ENCODE peak calls at places on chromosomes 7 and 10, in eight cellular contexts. F is left ventricle myocardium inferior; V is astrocyte of the spinal cord; R is cardiac muscle cell; E is HepG2; O is WERI-Rb-1; T is cardiac fibroblast; Q is CD8-positive, alpha-beta T cell. B is an unnamed sample.

GRCh38 chr7:101635484-101635883 is 6.4 kb upstream of the MYL10 start:
- DNase-seq in T (no peak), R (no peak), Q (no peak), O (peak), F (no peak), E (no peak), V (no peak), B (no peak)

GRCh38 chr10:121594623-121595320 is 3.5 kb downstream of the FGFR2 start:
- DNase-seq in T (no peak), V (no peak), E (no peak), Q (no peak), R (no peak), F (no peak), O (no peak), B (no peak)

GRCh38 chr10:119781498-119781897 is 55.6 kb downstream of the INPP5F start:
- DNase-seq in F (no peak), E (no peak), R (no peak), T (no peak), O (no peak), Q (no peak), V (no peak), B (no peak)

GRCh38 chr10:97564776-97565175 is 7.8 kb upstream of the ANKRD2 start:
- DNase-seq in E (no peak), O (no peak), V (no peak), F (no peak), Q (no peak), T (no peak), R (no peak), B (peak)

GRCh38 chr10:31836569-31837406 is 91.8 kb downstream of the ARHGAP12 start:
- DNase-seq in E (peak), O (peak), R (peak), F (no peak), T (peak), V (peak), Q (no peak), B (peak)

GRCh38 chr10:116138897-116139296 is 134.1 kb downstream of the GFRA1 start:
- DNase-seq in R (no peak), O (no peak), F (no peak), T (no peak), Q (no peak), E (no peak), V (no peak), B (no peak)

GRCh38 chr7:112381311-112382091 is 68.8 kb upstream of the IFRD1 start:
- DNase-seq in R (no peak), V (no peak), E (no peak), Q (no peak), F (no peak), T (no peak), O (no peak), B (no peak)

GRCh38 chr7:31642681-31643115 is 44.3 kb upstream of the PPP1R17 start:
- DNase-seq in R (no peak), V (peak), Q (no peak), T (no peak), F (no peak), E (no peak), O (no peak), B (no peak)

GRCh38 chr10:13839430-13839986 is 252.7 kb downstream of the PRPF18 start:
- DNase-seq in O (no peak), E (no peak), F (peak), Q (no peak), R (no peak), V (peak), T (peak), B (peak)

GRCh38 chr7:30331338-30331737 is 46.9 kb downstream of the ZNRF2 start:
- DNase-seq in V (no peak), T (peak), E (no peak), F (no peak), Q (no peak), R (no peak), O (no peak), B (peak)

GRCh38 chr10:89426230-89426868 is 12.0 kb downstream of the IFIT5 start:
- DNase-seq in Q (no peak), T (peak), E (peak), V (peak), R (peak), O (no peak), F (no peak), B (peak)

GRCh38 chr7:38309555-38309954 is 36.1 kb upstream of the TARP start:
- DNase-seq in E (no peak), V (no peak), T (no peak), Q (no peak), R (no peak), F (no peak), O (no peak), B (no peak)

GRCh38 chr10:49311562-49312236 is 12.7 kb downstream of the C10orf71 start:
- DNase-seq in V (no peak), E (no peak), R (no peak), Q (no peak), T (no peak), O (no peak), F (no peak), B (no peak)

GRCh38 chr7:74051629-74052410 is 23.8 kb downstream of the ELN start:
- DNase-seq in V (no peak), R (peak), E (peak), Q (no peak), T (peak), O (peak), F (no peak), B (no peak)

GRCh38 chr10:126060232-126060935 is 164.0 kb downstream of the FANK1 start:
- DNase-seq in O (no peak), E (no peak), V (peak), Q (no peak), F (peak), R (no peak), T (peak), B (peak)

GRCh38 chr7:4013793-4014192 is 668.3 kb upstream of the FOXK1 start:
- DNase-seq in Q (no peak), O (no peak), V (no peak), T (no peak), R (no peak), F (no peak), E (no peak), B (no peak)

GRCh38 chr7:66140924-66141323 is 26.3 kb downstream of the CRCP start:
- DNase-seq in T (peak), F (peak), R (peak), O (peak), Q (no peak), V (peak), E (no peak), B (peak)

GRCh38 chr10:106401161-106401560 is 763.3 kb downstream of the SORCS1 start:
- DNase-seq in T (peak), Q (no peak), V (peak), F (no peak), R (no peak), O (no peak), E (no peak), B (no peak)

GRCh38 chr7:111264111-111264868 is 173.4 kb downstream of the LRRN3 start:
- DNase-seq in O (no peak), R (no peak), F (no peak), Q (no peak), V (no peak), E (no peak), T (no peak), B (no peak)

GRCh38 chr7:28405662-28406061 is 6.7 kb upstream of the CREB5 start:
- DNase-seq in F (peak), V (peak), Q (no peak), T (peak), E (no peak), O (no peak), R (no peak), B (peak)

GRCh38 chr7:135512135-135512887 is 2.4 kb upstream of the CNOT4 start:
- DNase-seq in F (no peak), E (peak), T (peak), R (peak), O (peak), Q (no peak), V (peak), B (peak)

GRCh38 chr7:82697897-82698296 is 254.3 kb upstream of the CACNA2D1 start:
- DNase-seq in V (no peak), E (no peak), R (no peak), O (no peak), Q (no peak), T (peak), F (no peak), B (no peak)

GRCh38 chr10:31274310-31274709 is 44.7 kb upstream of the ZEB1 start:
- DNase-seq in O (no peak), E (no peak), Q (no peak), R (no peak), V (no peak), F (no peak), T (peak), B (no peak)

GRCh38 chr7:99000196-99000903 is 122.0 kb downstream of the TRRAP start:
- DNase-seq in F (no peak), V (no peak), O (no peak), R (no peak), E (no peak), Q (peak), T (no peak), B (no peak)

GRCh38 chr7:76285604-76286374 is 16.7 kb upstream of the HSPB1 start:
- DNase-seq in Q (no peak), T (no peak), O (no peak), V (no peak), F (no peak), E (no peak), R (no peak), B (no peak)

GRCh38 chr7:84013616-84014240 is 180.9 kb downstream of the SEMA3A start:
- DNase-seq in T (no peak), E (no peak), V (no peak), O (no peak), R (no peak), F (no peak), Q (no peak), B (no peak)

GRCh38 chr10:32189400-32190084 is 133.3 kb upstream of the KIF5B start:
- DNase-seq in R (no peak), E (peak), F (no peak), O (no peak), V (peak), T (peak), Q (no peak), B (no peak)

GRCh38 chr10:129609551-129609950 is 142.5 kb downstream of the MGMT start:
- DNase-seq in R (no peak), Q (no peak), E (no peak), T (no peak), V (no peak), F (no peak), O (no peak), B (no peak)

GRCh38 chr10:123782549-123782948 is 109.1 kb downstream of the CPXM2 start:
- DNase-seq in E (no peak), R (no peak), T (no peak), O (no peak), Q (peak), V (no peak), F (no peak), B (no peak)

GRCh38 chr10:113709221-113709838 is 29.6 kb downstream of the CASP7 start:
- DNase-seq in R (no peak), F (no peak), O (no peak), V (peak), T (peak), E (no peak), Q (no peak), B (peak)

GRCh38 chr10:79430506-79430905 is 14.9 kb downstream of the ZCCHC24 start:
- DNase-seq in T (no peak), F (no peak), V (no peak), O (no peak), R (no peak), Q (no peak), E (no peak), B (no peak)

GRCh38 chr10:82969405-82969804 is 1094.4 kb downstream of the NRG3 start:
- DNase-seq in Q (no peak), T (peak), O (no peak), F (no peak), E (no peak), V (peak), R (peak), B (peak)

GRCh38 chr7:93575555-93576397 is 1.3 kb upstream of the CALCR start:
- DNase-seq in F (no peak), V (no peak), O (no peak), R (peak), E (no peak), T (no peak), Q (no peak), B (no peak)
- H3K4me3 ChIP-seq in F (no peak), V (no peak), O (no peak), R (peak), E (no peak), T (no peak), Q (no peak), B (peak)

GRCh38 chr10:8315619-8316021 is 261.1 kb downstream of the GATA3 start:
- DNase-seq in F (no peak), T (no peak), E (no peak), R (no peak), O (no peak), Q (no peak), V (no peak), B (no peak)
- TF ChIP-seq CTCF in F (no peak), T (no peak), E (no peak), R (no peak), O (no peak), Q (no peak), V (no peak), B (no peak)

DNA sequence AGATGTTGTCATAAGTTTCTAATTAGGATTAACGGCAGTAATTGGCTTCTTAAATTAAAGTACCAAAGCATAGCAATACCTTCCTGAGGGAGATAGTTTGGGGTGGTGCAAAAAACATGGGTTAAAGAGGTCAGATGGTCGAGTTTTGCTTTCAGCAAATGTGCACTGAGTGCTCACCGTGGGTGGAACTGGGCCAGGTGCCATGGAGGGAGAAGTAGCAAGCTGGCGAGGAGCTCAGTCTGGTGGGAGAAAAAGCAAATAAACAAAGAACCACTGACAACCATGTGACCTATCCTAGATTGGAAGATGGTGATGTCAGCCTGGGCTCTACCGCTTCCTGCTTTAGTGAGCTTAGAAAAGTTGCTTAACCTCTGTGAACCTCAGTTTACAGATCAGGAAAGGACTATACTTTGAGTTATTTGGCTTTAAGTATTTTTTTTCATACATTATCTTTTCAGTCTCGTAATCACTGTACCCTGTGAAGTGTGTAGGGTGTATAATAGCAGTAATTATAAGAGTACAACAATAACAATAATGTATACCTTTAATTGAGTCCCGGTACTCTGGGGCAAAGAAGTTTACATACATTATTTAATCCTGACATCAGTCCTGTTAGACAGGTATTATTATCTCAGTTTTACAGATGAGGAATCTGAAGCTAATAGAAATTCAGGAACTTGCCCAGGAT is 69.0 kb upstream of the PDCD4 start:
- DNase-seq in E (peak), Q (peak), O (no peak), V (peak), T (peak), F (peak), R (no peak), B (peak)
- H3K4me3 ChIP-seq in E (no peak), Q (no peak), O (no peak), V (no peak), T (no peak), F (no peak), R (no peak), B (no peak)

GRCh38 chr10:72058989-72059842 is 29.1 kb downstream of the SPOCK2 start:
- DNase-seq in O (no peak), Q (no peak), R (no peak), E (no peak), T (peak), V (no peak), F (no peak), B (peak)
- TF ChIP-seq CTCF in O (no peak), Q (no peak), R (no peak), E (no peak), T (no peak), V (no peak), F (no peak), B (no peak)

GRCh38 chr7:43648725-43649406 is 66.0 kb downstream of the STK17A start:
- DNase-seq in O (no peak), F (no peak), R (no peak), E (no peak), V (peak), Q (peak), T (peak), B (peak)
- H3K4me3 ChIP-seq in O (no peak), F (no peak), R (no peak), E (no peak), V (no peak), Q (peak), T (no peak), B (no peak)

GRCh38 chr7:151349507-151349853 is 7.9 kb downstream of the NUB1 start:
- DNase-seq in F (no peak), R (no peak), E (no peak), O (no peak), V (no peak), Q (no peak), T (no peak), B (no peak)

GRCh38 chr7:151352512-151352911 is 10.9 kb downstream of the NUB1 start:
- DNase-seq in V (no peak), Q (no peak), O (no peak), R (no peak), E (no peak), F (no peak), T (no peak), B (no peak)

GRCh38 chr7:151351967-151352366 is 10.4 kb downstream of the NUB1 start:
- DNase-seq in Q (peak), T (no peak), E (no peak), V (no peak), F (no peak), R (no peak), O (no peak), B (no peak)

GRCh38 chr7:151348970-151349369 is 7.4 kb downstream of the NUB1 start:
- DNase-seq in O (no peak), V (no peak), R (no peak), E (no peak), F (no peak), T (no peak), Q (no peak), B (no peak)

DNA sequence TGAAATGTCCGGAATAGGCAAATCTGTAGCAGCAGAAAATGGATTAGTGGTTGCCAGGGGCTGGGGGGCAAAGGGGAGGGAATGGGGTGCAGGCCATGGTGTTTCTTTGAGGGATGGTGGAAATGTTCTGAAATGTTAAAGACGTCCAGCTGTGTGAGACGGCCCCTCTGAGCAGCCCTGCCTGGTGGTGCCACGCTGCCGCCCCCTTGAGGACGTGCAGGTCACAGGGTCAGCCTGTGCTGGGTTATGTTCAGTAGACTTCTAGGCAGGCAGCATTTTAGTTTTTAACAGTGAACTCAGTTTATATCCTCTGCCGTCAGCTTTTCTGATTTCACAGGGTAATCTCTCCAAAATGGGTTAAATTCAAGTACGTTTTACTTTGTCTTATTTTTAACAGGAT is 9.4 kb downstream of the NUB1 start:
- DNase-seq in F (no peak), R (peak), T (no peak), E (no peak), Q (no peak), V (no peak), O (peak), B (no peak)
- TF ChIP-seq CTCF in F (peak), R (no peak), T (peak), E (peak), Q (no peak), V (peak), O (peak), B (peak)

GRCh38 chr10:132714096-132714721 is 71.7 kb downstream of the NKX6-2 start:
- DNase-seq in T (no peak), V (peak), Q (no peak), E (no peak), F (peak), O (no peak), R (no peak), B (no peak)

GRCh38 chr10:132711618-132712051 is 74.3 kb downstream of the NKX6-2 start:
- DNase-seq in F (peak), E (no peak), O (no peak), T (no peak), R (no peak), V (no peak), Q (no peak), B (no peak)

GRCh38 chr10:132712291-132712690 is 73.7 kb downstream of the NKX6-2 start:
- DNase-seq in R (no peak), E (no peak), F (peak), O (no peak), T (no peak), Q (no peak), V (no peak), B (no peak)

GRCh38 chr10:132713421-132714095 is 72.4 kb downstream of the NKX6-2 start:
- DNase-seq in Q (no peak), T (no peak), F (peak), O (no peak), R (no peak), E (no peak), V (no peak), B (no peak)

DNA sequence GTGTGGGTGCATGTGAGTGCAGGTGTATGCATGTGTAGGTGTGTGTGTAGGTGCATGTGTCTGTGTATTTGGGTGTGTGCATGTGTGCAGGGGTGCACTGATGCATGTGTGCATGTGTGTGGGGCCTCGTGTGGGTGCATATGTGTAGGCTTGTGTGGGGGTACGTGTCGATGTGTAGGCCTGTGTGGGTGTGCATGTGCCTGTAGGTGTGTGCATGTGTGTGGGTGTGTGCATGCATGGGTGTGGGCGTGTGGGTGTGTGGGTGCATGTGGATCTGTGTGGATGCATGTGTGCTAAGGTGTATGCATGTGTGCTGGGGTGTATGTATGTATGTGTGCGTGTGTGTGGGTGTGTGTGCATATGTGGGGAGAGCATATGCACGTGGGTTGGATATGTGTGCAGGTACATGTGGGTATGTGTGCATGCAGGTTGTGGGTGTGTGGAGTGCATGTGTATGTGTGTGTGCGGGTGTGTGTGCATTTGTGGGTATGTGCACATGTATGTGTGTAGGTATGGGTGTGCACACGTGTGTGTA is 73.2 kb downstream of the NKX6-2 start:
- DNase-seq in R (no peak), F (peak), T (no peak), Q (no peak), V (no peak), O (no peak), E (no peak), B (no peak)
- H3K4me3 ChIP-seq in R (no peak), F (no peak), T (no peak), Q (no peak), V (no peak), O (no peak), E (no peak), B (no peak)

DNA sequence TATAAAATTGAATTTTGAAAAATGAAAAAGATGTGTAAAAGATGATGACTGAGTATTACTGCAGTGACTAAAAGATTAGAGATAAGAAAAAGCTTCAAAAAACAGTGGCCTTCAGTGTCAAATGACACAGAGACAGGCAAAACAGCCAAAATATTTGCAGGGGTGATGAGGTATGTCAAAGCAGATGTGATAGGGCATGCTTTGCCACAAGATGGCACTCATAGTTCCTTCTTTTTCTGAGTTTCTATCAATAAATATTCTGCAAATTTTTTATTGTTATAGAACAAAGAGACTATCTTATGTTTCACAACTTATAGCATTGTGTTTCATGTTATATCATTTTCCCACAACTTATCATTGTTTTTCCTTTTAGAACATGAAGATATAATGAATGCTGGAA is 344.1 kb upstream of the HPS1 start:
- DNase-seq in R (peak), T (peak), O (no peak), Q (no peak), V (no peak), F (no peak), E (no peak), B (no peak)
- TF ChIP-seq CTCF in R (peak), T (no peak), O (peak), Q (no peak), V (peak), F (peak), E (peak), B (no peak)